ENCODE peak calls at places on chromosomes 13 and 19, in four cellular contexts. I, Y, B and H are unnamed samples.

GRCh38 chr13:109370486-109370885 is 415.9 kb downstream of the IRS2 start:
- DNase-seq in I (no peak), Y (no peak), B (no peak), H (no peak)

GRCh38 chr13:49292742-49293498 is 45.2 kb downstream of the CDADC1 start:
- DNase-seq in I (peak; percentile 26), Y (no peak), B (no peak), H (no peak)

GRCh38 chr13:102729560-102730275 is 34.9 kb upstream of the METTL21C start:
- DNase-seq in I (no peak), Y (no peak), B (no peak), H (no peak)

GRCh38 chr13:20721454-20722357 is 18.2 kb downstream of the IL17D start:
- DNase-seq in I (peak; percentile 26), Y (peak; percentile 76), B (no peak), H (no peak)

GRCh38 chr13:69565334-69565733 is 542.3 kb upstream of the ATXN8OS start:
- DNase-seq in I (peak; percentile 8), Y (no peak), B (peak; percentile 12), H (no peak)

GRCh38 chr13:39501711-39502324 is 101.2 kb downstream of the LHFPL6 start:
- DNase-seq in I (no peak), Y (no peak), B (no peak), H (no peak)

GRCh38 chr19:10679743-10680142 is 21.5 kb upstream of the QTRT1 start:
- DNase-seq in I (no peak), Y (no peak), B (no peak), H (no peak)

GRCh38 chr19:33039108-33039599 is 25.5 kb downstream of the RHPN2 start:
- DNase-seq in I (no peak), Y (no peak), B (no peak), H (no peak)

GRCh38 chr13:42229287-42229686 is 42.7 kb upstream of the AKAP11 start:
- DNase-seq in I (no peak), Y (no peak), B (no peak), H (peak; percentile 80)

GRCh38 chr13:99227909-99228688 is 27.4 kb downstream of the UBAC2 start:
- DNase-seq in I (no peak), Y (no peak), B (no peak), H (no peak)

GRCh38 chr19:50501186-50501567 is 9.8 kb downstream of the JOSD2 start:
- DNase-seq in I (no peak), Y (no peak), B (no peak), H (no peak)

GRCh38 chr13:65856464-65856863 is 1373.7 kb downstream of the PCDH9 start:
- DNase-seq in I (no peak), Y (no peak), B (no peak), H (no peak)

GRCh38 chr19:46620267-46620666 is 4.6 kb downstream of the PTGIR start:
- DNase-seq in I (no peak), Y (no peak), B (no peak), H (no peak)

GRCh38 chr19:46618670-46619231 is 6.1 kb downstream of the PTGIR start:
- DNase-seq in I (no peak), Y (no peak), B (peak; percentile 77), H (no peak)

GRCh38 chr19:46622118-46622446 is 2.8 kb downstream of the PTGIR start:
- DNase-seq in I (no peak), Y (no peak), B (no peak), H (no peak)

GRCh38 chr19:46621191-46622117 is 3.4 kb downstream of the PTGIR start:
- DNase-seq in I (no peak), Y (no peak), B (no peak), H (no peak)

GRCh38 chr19:46620716-46621115 is 4.2 kb downstream of the PTGIR start:
- DNase-seq in I (no peak), Y (no peak), B (no peak), H (no peak)
- TF ChIP-seq JUND in I (no peak), Y (no peak), B (no peak), H (no peak)

DNA sequence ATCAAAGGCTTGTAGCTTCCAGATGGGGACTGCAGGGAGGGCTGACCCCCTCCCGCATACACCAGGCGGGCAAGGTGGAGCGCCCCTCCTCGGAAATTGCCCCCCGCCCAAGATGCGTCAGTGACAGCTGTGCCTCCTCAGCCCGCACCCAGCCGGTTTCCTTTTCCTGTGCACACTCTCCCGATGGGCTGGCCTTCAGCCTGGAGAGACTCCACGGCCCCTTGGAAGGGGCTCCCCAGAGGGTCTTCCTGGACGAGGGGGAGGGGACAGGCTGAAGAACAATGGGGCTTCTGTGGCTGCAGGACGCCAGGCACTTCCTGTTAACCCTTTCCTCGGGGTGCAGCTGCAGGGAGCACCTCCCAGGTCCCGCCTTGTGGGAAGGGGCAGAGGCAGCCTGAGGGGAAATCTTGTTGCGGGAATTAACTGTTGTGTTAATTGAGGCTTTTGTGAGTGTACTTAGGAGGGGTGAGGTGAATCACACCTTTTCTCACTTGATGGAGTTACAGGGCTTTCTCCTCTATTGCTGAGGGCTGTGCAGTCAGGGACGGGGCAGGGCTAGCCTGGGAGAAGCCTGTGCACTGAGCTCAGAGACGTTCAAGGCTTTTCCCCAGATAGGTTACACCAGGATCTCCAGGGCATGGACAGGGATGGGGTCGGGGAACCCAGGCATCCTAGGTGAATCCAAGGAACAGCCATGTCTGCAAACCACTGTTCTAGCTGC is 14.3 kb downstream of the IER2 start:
- DNase-seq in I (peak; percentile 23), Y (peak; percentile 89), B (no peak), H (peak; percentile 45)
- TF ChIP-seq JUND in I (no peak), Y (peak; percentile 55), B (no peak), H (no peak)

GRCh38 chr19:9296336-9296735 is 13.3 kb downstream of the ZNF699 start:
- DNase-seq in I (no peak), Y (no peak), B (no peak), H (no peak)

DNA sequence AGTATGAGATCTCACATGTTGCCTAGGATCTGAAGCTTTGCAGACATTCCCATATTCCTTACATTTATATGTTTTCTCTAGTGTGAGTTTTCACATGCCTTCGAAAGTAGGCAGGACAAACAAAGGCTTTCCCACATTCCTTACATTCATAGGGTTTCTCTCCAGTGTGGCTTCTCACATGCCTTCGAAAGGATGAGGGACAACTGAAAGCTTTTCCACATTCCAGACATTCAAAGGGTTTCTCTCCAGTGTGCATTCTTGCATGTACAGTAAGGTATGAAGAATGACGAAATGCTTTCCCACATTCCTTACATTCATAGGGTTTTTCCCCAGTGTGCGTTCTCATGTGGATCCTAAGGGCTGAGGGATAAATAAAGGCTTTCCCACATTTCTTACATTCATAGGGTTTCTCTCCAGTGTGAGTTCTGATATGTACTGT is 14.2 kb downstream of the ZNF699 start:
- DNase-seq in I (no peak), Y (no peak), B (no peak), H (no peak)
- TF ChIP-seq JUND in I (no peak), Y (no peak), B (no peak), H (no peak)

GRCh38 chr13:25300861-25301346 is 521 bp upstream of the NUP58 start:
- DNase-seq in I (no peak), Y (no peak), B (no peak), H (no peak)
- TF ChIP-seq JUND in I (no peak), Y (no peak), B (no peak), H (no peak)

DNA sequence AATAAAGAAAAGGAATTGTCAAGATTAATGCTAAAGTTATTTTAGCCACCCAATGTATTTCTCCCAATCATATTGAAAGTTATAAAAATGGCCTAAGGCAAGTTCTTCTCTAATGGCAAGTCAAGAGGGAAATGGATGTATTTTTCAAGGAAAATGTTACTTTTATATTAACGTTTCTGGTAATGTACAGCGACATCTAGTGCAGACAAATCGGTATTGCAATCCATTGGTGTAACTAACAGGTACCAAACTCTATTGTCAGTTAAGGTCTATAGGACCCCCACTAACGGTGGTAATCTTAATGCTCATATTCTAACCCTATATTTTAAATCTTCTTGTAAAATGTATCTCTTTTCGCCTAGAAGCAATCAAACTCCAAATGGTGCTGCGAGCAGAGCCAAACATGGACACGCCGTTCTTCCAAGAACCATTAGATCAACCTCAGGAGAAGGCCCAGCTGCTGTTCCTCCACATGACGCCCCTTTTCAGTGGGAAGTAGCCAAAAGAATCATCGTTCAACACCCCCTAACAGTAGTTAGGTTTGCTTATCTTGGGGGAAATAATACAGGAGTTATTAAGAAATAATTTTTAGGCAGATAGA is 98.5 kb upstream of the PABPC3 start:
- DNase-seq in I (peak; percentile 17), Y (no peak), B (no peak), H (peak; percentile 45)
- TF ChIP-seq JUND in I (no peak), Y (no peak), B (no peak), H (no peak)

DNA sequence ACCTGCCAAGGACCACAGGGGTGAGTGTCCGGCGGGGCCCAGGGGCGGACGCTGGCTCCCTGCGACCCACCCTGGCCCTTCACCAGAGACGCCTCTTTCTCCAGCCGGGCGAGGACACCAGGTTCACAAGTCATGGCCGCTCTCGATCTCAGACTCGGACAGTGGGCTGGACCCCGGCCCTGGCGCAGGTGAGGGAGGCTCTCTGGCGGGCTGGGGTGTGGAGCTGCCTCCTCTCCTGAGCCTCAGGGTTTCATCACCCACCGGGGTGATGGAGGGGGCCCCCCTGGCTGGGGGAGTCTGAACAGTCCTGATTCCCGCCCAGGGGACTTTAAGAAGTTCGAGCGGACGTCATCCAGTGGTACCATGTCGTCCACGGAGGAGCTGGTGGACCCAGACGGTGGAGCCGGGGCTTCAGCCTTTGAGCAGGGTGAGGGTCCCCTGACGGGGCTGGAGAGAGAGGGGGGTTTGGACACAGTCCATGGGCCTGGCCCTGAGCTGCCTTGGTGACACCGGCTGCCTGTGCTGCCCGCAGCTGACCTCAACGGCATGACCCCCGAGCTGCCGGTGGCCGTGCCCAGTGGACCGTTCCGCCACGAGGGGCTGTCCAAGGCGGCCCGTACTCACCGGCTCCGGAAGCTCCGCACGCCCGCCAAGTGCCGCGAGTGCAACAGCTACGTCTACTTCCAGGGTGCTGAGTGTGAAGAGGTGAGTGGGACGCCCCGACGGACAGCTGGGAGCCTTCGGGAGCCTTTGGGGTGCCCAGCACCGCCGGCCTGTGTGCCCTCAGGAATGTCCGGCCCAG is 13.6 kb downstream of the ARHGAP45 start:
- DNase-seq in I (no peak), Y (no peak), B (no peak), H (no peak)
- TF ChIP-seq JUND in I (no peak), Y (no peak), B (no peak), H (no peak)

GRCh38 chr13:37417042-37417441 is 181.5 kb downstream of the POSTN start:
- DNase-seq in I (no peak), Y (no peak), B (no peak), H (no peak)

GRCh38 chr13:37409756-37410155 is 188.8 kb downstream of the POSTN start:
- DNase-seq in I (no peak), Y (no peak), B (no peak), H (no peak)

GRCh38 chr13:37414667-37415066 is 183.9 kb downstream of the POSTN start:
- DNase-seq in I (no peak), Y (no peak), B (no peak), H (no peak)

GRCh38 chr13:37413161-37413560 is 185.4 kb downstream of the POSTN start:
- DNase-seq in I (no peak), Y (no peak), B (no peak), H (no peak)

GRCh38 chr13:37412271-37412683 is 186.3 kb downstream of the POSTN start:
- DNase-seq in I (no peak), Y (no peak), B (no peak), H (no peak)
- TF ChIP-seq JUND in I (no peak), Y (no peak), B (no peak), H (no peak)